ENCODE peak calls at places on chromosomes 12 and 14, in ten cellular contexts. One of them, this sample, is unnamed.

GRCh38 chr14:41609704-41610183 is 3.1 kb downstream of the LRFN5 start:
- DNase-seq in fibroblast of lung: peak
- DNase-seq in Calu3: no peak
- DNase-seq in GM13977: no peak
- DNase-seq in PC-9: no peak
- DNase-seq in hepatocyte: peak
- DNase-seq in cardiac muscle cell: peak
- DNase-seq in tibial nerve: peak
- DNase-seq in transverse colon: no peak
- DNase-seq in glutamatergic neuron: peak
- DNase-seq in this sample: no peak

GRCh38 chr12:7188557-7189397 is 709 bp upstream of the PEX5 start:
- DNase-seq in fibroblast of lung: peak
- DNase-seq in Calu3: peak
- DNase-seq in GM13977: peak
- DNase-seq in PC-9: peak
- DNase-seq in hepatocyte: peak
- DNase-seq in cardiac muscle cell: peak
- DNase-seq in tibial nerve: peak
- DNase-seq in transverse colon: peak
- DNase-seq in glutamatergic neuron: peak
- DNase-seq in this sample: peak

GRCh38 chr14:50099335-50099734 is 17.0 kb downstream of the VCPKMT start:
- DNase-seq in fibroblast of lung: no peak
- DNase-seq in Calu3: peak
- DNase-seq in GM13977: no peak
- DNase-seq in PC-9: peak
- DNase-seq in hepatocyte: no peak
- DNase-seq in cardiac muscle cell: no peak
- DNase-seq in tibial nerve: no peak
- DNase-seq in transverse colon: peak
- DNase-seq in glutamatergic neuron: no peak
- DNase-seq in this sample: no peak

GRCh38 chr14:34582117-34582680 is 42.7 kb upstream of the EAPP start:
- DNase-seq in fibroblast of lung: no peak
- DNase-seq in Calu3: no peak
- DNase-seq in GM13977: no peak
- DNase-seq in PC-9: no peak
- DNase-seq in hepatocyte: no peak
- DNase-seq in cardiac muscle cell: no peak
- DNase-seq in tibial nerve: no peak
- DNase-seq in transverse colon: no peak
- DNase-seq in glutamatergic neuron: no peak
- DNase-seq in this sample: no peak

GRCh38 chr12:120960657-120961056 is 17.7 kb upstream of the HNF1A start:
- DNase-seq in fibroblast of lung: no peak
- DNase-seq in Calu3: no peak
- DNase-seq in GM13977: peak
- DNase-seq in PC-9: no peak
- DNase-seq in hepatocyte: no peak
- DNase-seq in cardiac muscle cell: no peak
- DNase-seq in tibial nerve: no peak
- DNase-seq in transverse colon: no peak
- DNase-seq in glutamatergic neuron: no peak
- DNase-seq in this sample: no peak

GRCh38 chr12:54030889-54031860 is 1.7 kb upstream of the HOXC5 start:
- DNase-seq in fibroblast of lung: peak
- DNase-seq in Calu3: no peak
- DNase-seq in GM13977: no peak
- DNase-seq in PC-9: no peak
- DNase-seq in hepatocyte: peak
- DNase-seq in cardiac muscle cell: peak
- DNase-seq in tibial nerve: no peak
- DNase-seq in transverse colon: no peak
- DNase-seq in glutamatergic neuron: peak
- DNase-seq in this sample: no peak

GRCh38 chr12:121981456-121981855 is 40.2 kb upstream of the BCL7A start:
- DNase-seq in fibroblast of lung: no peak
- DNase-seq in Calu3: no peak
- DNase-seq in GM13977: no peak
- DNase-seq in PC-9: no peak
- DNase-seq in hepatocyte: no peak
- DNase-seq in cardiac muscle cell: no peak
- DNase-seq in tibial nerve: no peak
- DNase-seq in transverse colon: no peak
- DNase-seq in glutamatergic neuron: no peak
- DNase-seq in this sample: no peak

GRCh38 chr12:69935651-69936100 is 110.6 kb downstream of the MYRFL start:
- DNase-seq in fibroblast of lung: no peak
- DNase-seq in Calu3: no peak
- DNase-seq in GM13977: no peak
- DNase-seq in PC-9: peak
- DNase-seq in hepatocyte: no peak
- DNase-seq in cardiac muscle cell: no peak
- DNase-seq in tibial nerve: no peak
- DNase-seq in transverse colon: no peak
- DNase-seq in glutamatergic neuron: peak
- DNase-seq in this sample: no peak

GRCh38 chr12:114673169-114673833 is 10.7 kb downstream of the TBX3 start:
- DNase-seq in fibroblast of lung: peak
- DNase-seq in Calu3: no peak
- DNase-seq in GM13977: no peak
- DNase-seq in PC-9: no peak
- DNase-seq in hepatocyte: peak
- DNase-seq in cardiac muscle cell: peak
- DNase-seq in tibial nerve: no peak
- DNase-seq in transverse colon: no peak
- DNase-seq in glutamatergic neuron: no peak
- DNase-seq in this sample: peak

GRCh38 chr14:20679907-20680306 is 4.5 kb upstream of the RNASE4 start:
- DNase-seq in fibroblast of lung: peak
- DNase-seq in Calu3: peak
- DNase-seq in GM13977: no peak
- DNase-seq in PC-9: peak
- DNase-seq in hepatocyte: peak
- DNase-seq in cardiac muscle cell: peak
- DNase-seq in tibial nerve: no peak
- DNase-seq in transverse colon: no peak
- DNase-seq in glutamatergic neuron: no peak
- DNase-seq in this sample: no peak

GRCh38 chr12:64943686-64944085 is 119.2 kb downstream of the TBC1D30 start:
- DNase-seq in fibroblast of lung: peak
- DNase-seq in Calu3: no peak
- DNase-seq in GM13977: no peak
- DNase-seq in PC-9: no peak
- DNase-seq in hepatocyte: no peak
- DNase-seq in cardiac muscle cell: no peak
- DNase-seq in tibial nerve: no peak
- DNase-seq in transverse colon: no peak
- DNase-seq in glutamatergic neuron: no peak
- DNase-seq in this sample: no peak

GRCh38 chr14:54691525-54692260 is 124.8 kb downstream of the SAMD4A start:
- DNase-seq in fibroblast of lung: peak
- DNase-seq in Calu3: peak
- DNase-seq in GM13977: peak
- DNase-seq in PC-9: peak
- DNase-seq in hepatocyte: peak
- DNase-seq in cardiac muscle cell: peak
- DNase-seq in tibial nerve: peak
- DNase-seq in transverse colon: peak
- DNase-seq in glutamatergic neuron: peak
- DNase-seq in this sample: no peak

DNA sequence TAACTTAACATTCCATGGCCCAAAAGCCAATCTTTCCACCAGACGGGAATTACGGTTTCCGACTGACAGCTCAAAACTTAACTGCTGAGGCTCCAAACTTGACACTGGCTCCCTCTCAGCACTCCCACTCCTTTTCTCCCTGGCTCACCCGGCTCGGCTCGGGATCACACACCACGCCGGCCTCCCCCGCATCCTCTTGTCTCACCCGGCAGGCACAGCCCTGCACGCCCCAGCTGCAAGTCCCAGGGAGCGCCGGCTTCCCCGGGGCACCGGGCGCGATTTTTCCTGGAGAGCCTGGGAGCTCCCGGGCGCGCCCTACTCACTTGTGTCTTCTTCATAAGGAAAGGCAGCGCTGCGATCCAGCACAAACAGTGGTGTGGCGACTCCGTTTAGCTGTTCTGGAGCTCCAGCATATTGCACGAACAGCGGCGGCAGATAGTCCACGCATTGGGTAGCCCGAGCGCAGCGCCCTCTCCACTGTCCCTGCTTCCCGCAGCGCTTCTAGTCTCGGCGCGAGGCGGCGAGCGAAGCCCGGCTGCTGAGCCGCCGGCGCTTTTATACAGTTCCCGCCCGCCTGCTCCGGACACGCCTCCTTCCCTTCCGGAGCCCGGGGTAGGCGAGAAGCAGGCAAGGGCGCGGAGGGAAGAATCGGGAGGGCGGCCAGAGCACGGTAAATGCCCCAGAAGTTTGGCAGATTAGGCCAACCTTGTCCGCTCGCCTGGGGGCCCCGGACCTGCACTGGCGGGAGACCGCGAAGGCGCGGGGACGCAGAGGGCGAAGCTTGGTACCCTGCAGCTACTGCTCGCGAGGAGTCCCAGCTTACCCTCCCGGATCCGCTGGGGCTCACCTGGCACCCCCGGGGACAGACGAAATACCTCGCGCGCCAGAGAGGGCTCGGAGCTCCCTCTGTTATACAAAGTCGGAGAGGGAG is at the start of gene KITLG:
- DNase-seq in fibroblast of lung: peak
- DNase-seq in Calu3: peak
- DNase-seq in GM13977: peak
- DNase-seq in PC-9: peak
- DNase-seq in hepatocyte: peak
- DNase-seq in cardiac muscle cell: peak
- DNase-seq in tibial nerve: peak
- DNase-seq in transverse colon: peak
- DNase-seq in glutamatergic neuron: peak
- DNase-seq in this sample: peak
- TF ChIP-seq CTCF in fibroblast of lung: peak
- TF ChIP-seq CTCF in Calu3: no peak
- TF ChIP-seq CTCF in GM13977: no peak
- TF ChIP-seq CTCF in PC-9: no peak
- TF ChIP-seq CTCF in hepatocyte: peak
- TF ChIP-seq CTCF in cardiac muscle cell: peak
- TF ChIP-seq CTCF in tibial nerve: peak
- TF ChIP-seq CTCF in transverse colon: peak
- TF ChIP-seq CTCF in glutamatergic neuron: no peak
- TF ChIP-seq CTCF in this sample: peak

GRCh38 chr14:88804477-88804876 is 11.7 kb upstream of the EML5 start:
- DNase-seq in fibroblast of lung: no peak
- DNase-seq in Calu3: no peak
- DNase-seq in GM13977: no peak
- DNase-seq in PC-9: no peak
- DNase-seq in hepatocyte: no peak
- DNase-seq in cardiac muscle cell: no peak
- DNase-seq in tibial nerve: no peak
- DNase-seq in transverse colon: no peak
- DNase-seq in glutamatergic neuron: no peak
- DNase-seq in this sample: no peak
- TF ChIP-seq CTCF in fibroblast of lung: no peak
- TF ChIP-seq CTCF in Calu3: no peak
- TF ChIP-seq CTCF in GM13977: no peak
- TF ChIP-seq CTCF in PC-9: no peak
- TF ChIP-seq CTCF in hepatocyte: no peak
- TF ChIP-seq CTCF in cardiac muscle cell: no peak
- TF ChIP-seq CTCF in tibial nerve: no peak
- TF ChIP-seq CTCF in transverse colon: no peak
- TF ChIP-seq CTCF in glutamatergic neuron: no peak
- TF ChIP-seq CTCF in this sample: no peak

DNA sequence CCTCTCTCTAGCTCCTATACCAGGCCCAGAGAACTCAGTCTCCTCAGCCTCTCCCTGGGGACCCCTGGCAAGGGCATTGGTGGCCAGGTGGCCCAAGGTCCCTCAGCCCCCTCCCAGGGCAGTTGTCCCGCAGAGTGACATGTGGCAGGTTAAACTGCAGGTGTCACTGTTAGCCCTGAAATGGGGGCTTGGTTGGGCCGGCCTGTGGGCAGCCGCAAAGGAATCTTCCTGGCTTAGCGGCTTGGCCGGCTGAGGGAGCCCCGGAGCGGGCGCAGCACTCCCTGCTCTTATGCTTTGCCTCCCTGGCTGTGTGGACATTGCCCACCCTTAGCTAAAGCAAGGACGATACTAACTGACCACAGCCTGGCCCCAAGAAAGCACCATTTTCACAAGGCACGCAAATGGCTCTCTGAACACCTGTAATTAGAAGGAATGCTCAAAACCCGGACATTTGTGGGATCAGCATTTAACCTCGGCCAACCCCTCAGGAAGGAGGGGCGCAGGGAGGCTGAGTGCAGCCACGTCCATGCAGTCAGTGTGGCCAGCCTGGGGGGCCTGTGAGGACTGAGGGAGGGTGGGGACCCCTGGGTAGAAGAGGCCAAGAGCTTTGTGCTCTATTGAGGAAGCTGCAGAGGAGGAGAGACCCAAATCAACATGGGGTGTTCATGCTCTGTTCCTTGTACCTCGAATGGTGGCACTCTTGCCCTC is 82.2 kb downstream of the PAPOLA start:
- DNase-seq in fibroblast of lung: no peak
- DNase-seq in Calu3: peak
- DNase-seq in GM13977: peak
- DNase-seq in PC-9: peak
- DNase-seq in hepatocyte: peak
- DNase-seq in cardiac muscle cell: peak
- DNase-seq in tibial nerve: no peak
- DNase-seq in transverse colon: peak
- DNase-seq in glutamatergic neuron: peak
- DNase-seq in this sample: no peak
- TF ChIP-seq CTCF in fibroblast of lung: peak
- TF ChIP-seq CTCF in Calu3: peak
- TF ChIP-seq CTCF in GM13977: peak
- TF ChIP-seq CTCF in PC-9: peak
- TF ChIP-seq CTCF in hepatocyte: peak
- TF ChIP-seq CTCF in cardiac muscle cell: peak
- TF ChIP-seq CTCF in tibial nerve: no peak
- TF ChIP-seq CTCF in transverse colon: peak
- TF ChIP-seq CTCF in glutamatergic neuron: peak
- TF ChIP-seq CTCF in this sample: no peak

DNA sequence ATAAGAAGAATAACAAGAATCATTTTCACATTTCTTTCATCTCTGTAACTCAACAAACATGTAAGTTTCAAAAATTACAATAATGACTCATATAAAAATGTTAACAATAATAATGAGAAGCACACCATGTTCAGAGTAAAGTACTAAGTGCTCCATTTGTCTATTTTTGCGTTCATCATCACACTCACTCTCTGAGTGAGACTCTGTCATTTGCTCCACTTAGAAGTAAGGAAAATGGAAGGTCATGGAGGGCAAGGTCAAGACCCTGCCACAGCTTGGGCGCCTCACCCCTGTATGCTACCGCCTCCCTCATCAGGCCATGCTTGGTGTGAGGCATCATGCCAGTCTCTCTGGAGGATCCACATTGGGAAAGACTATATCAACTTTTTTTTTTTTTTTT is 129.9 kb downstream of the TMEM30B start:
- DNase-seq in fibroblast of lung: peak
- DNase-seq in Calu3: no peak
- DNase-seq in GM13977: no peak
- DNase-seq in PC-9: no peak
- DNase-seq in hepatocyte: no peak
- DNase-seq in cardiac muscle cell: no peak
- DNase-seq in tibial nerve: no peak
- DNase-seq in transverse colon: no peak
- DNase-seq in glutamatergic neuron: no peak
- DNase-seq in this sample: no peak
- TF ChIP-seq CTCF in fibroblast of lung: no peak
- TF ChIP-seq CTCF in Calu3: no peak
- TF ChIP-seq CTCF in GM13977: no peak
- TF ChIP-seq CTCF in PC-9: no peak
- TF ChIP-seq CTCF in hepatocyte: no peak
- TF ChIP-seq CTCF in cardiac muscle cell: no peak
- TF ChIP-seq CTCF in tibial nerve: no peak
- TF ChIP-seq CTCF in transverse colon: no peak
- TF ChIP-seq CTCF in glutamatergic neuron: no peak
- TF ChIP-seq CTCF in this sample: no peak